ENCODE peak calls at places on chromosome 19, in four cellular contexts. B is mesendoderm, S is H9, O is IMR-90. A is an unnamed sample.

GRCh38 chr19:8071912-8072311 is 19.4 kb downstream of the CCL25 start:
- DNase-seq in B (no peak), S (no peak), O (no peak), A (no peak)

GRCh38 chr19:41205995-41206394 is 13.0 kb downstream of the CYP2S1 start:
- DNase-seq in B (no peak), S (no peak), O (no peak), A (no peak)

GRCh38 chr19:18894254-18895037 is 1.5 kb downstream of the CERS1 start:
- DNase-seq in B (peak; percentile 62), S (peak; percentile 62), O (peak; percentile 35), A (no peak)

GRCh38 chr19:6239401-6239844 is 40.4 kb downstream of the MLLT1 start:
- DNase-seq in B (no peak), S (no peak), O (peak; percentile 16), A (no peak)

GRCh38 chr19:18804139-18804601 is 13.1 kb upstream of the COMP start:
- DNase-seq in B (no peak), S (no peak), O (no peak), A (no peak)

GRCh38 chr19:30365121-30365800 is 6.9 kb upstream of the ZNF536 start:
- DNase-seq in B (no peak), S (no peak), O (no peak), A (no peak)

GRCh38 chr19:7902796-7903243 is 857 bp upstream of the MAP2K7 start:
- DNase-seq in B (no peak), S (no peak), O (no peak), A (no peak)

GRCh38 chr19:43643326-43643725 is 3.7 kb upstream of the CADM4 start:
- DNase-seq in B (no peak), S (no peak), O (no peak), A (no peak)

GRCh38 chr19:29107831-29108230 is 105.1 kb downstream of the UQCRFS1 start:
- DNase-seq in B (no peak), S (no peak), O (no peak), A (no peak)

GRCh38 chr19:3243851-3244700 is 19.6 kb downstream of the CELF5 start:
- DNase-seq in B (peak; percentile 68), S (peak; percentile 64), O (peak; percentile 56), A (no peak)

GRCh38 chr19:45470147-45471081 is 2.6 kb downstream of the FOSB start:
- DNase-seq in B (peak; percentile 54), S (no peak), O (peak; percentile 67), A (no peak)

GRCh38 chr19:32671883-32672282 is 3.1 kb downstream of the ANKRD27 start:
- DNase-seq in B (no peak), S (no peak), O (no peak), A (no peak)

GRCh38 chr19:40465025-40465780 is at the start of gene BLVRB:
- DNase-seq in B (no peak), S (no peak), O (peak; percentile 52), A (no peak)

GRCh38 chr19:8334458-8335342 is 8.4 kb downstream of the KANK3 start:
- DNase-seq in B (peak; percentile 87), S (peak; percentile 85), O (peak; percentile 74), A (no peak)

GRCh38 chr19:45446944-45447343 is 20.9 kb upstream of the FOSB start:
- DNase-seq in B (no peak), S (no peak), O (no peak), A (no peak)

GRCh38 chr19:4197625-4198466 is 15.4 kb downstream of the ANKRD24 start:
- DNase-seq in B (peak; percentile 59), S (peak; percentile 63), O (no peak), A (peak; percentile 80)

GRCh38 chr19:23799321-23799720 is 40.6 kb upstream of the ZNF681 start:
- DNase-seq in B (no peak), S (no peak), O (no peak), A (no peak)

GRCh38 chr19:19670070-19670551 is 1.5 kb downstream of the ZNF101 start:
- DNase-seq in B (peak; percentile 76), S (peak; percentile 61), O (no peak), A (peak; percentile 65)

GRCh38 chr19:43290568-43291359 is 21.4 kb upstream of the PSG9 start:
- DNase-seq in B (peak; percentile 33), S (no peak), O (no peak), A (no peak)

GRCh38 chr19:3966051-3967017 is 4.6 kb downstream of the DAPK3 start:
- DNase-seq in B (no peak), S (no peak), O (no peak), A (no peak)

GRCh38 chr19:536881-537404 is 5.4 kb downstream of the CDC34 start:
- DNase-seq in B (no peak), S (no peak), O (no peak), A (no peak)

GRCh38 chr19:17128403-17128802 is 52.8 kb downstream of the MYO9B start:
- DNase-seq in B (no peak), S (no peak), O (no peak), A (no peak)

GRCh38 chr19:17127671-17128070 is 52.1 kb downstream of the MYO9B start:
- DNase-seq in B (no peak), S (no peak), O (no peak), A (no peak)

GRCh38 chr19:17125052-17125727 is 49.6 kb downstream of the MYO9B start:
- DNase-seq in B (no peak), S (no peak), O (peak; percentile 34), A (no peak)

GRCh38 chr19:17124025-17124424 is 48.4 kb downstream of the MYO9B start:
- DNase-seq in B (no peak), S (no peak), O (no peak), A (no peak)

GRCh38 chr19:17125728-17126677 is 50.4 kb downstream of the MYO9B start:
- DNase-seq in B (no peak), S (no peak), O (peak; percentile 25), A (no peak)
- H2BK15ac ChIP-seq in B (no peak overlapping the region), S (no peak overlapping the region), O (no peak overlapping the region), A (no peak overlapping the region)

GRCh38 chr19:34409189-34410164 is 5.3 kb downstream of the PDCD2L start:
- DNase-seq in B (no peak), S (no peak), O (no peak), A (no peak)

GRCh38 chr19:34416021-34416545 is 11.9 kb downstream of the PDCD2L start:
- DNase-seq in B (no peak), S (no peak), O (peak; percentile 18), A (no peak)

GRCh38 chr19:34405892-34406660 is 1.9 kb downstream of the PDCD2L start:
- DNase-seq in B (no peak), S (no peak), O (no peak), A (no peak)

GRCh38 chr19:34408421-34408820 is 4.2 kb downstream of the PDCD2L start:
- DNase-seq in B (peak; percentile 48), S (no peak), O (no peak), A (no peak)

DNA sequence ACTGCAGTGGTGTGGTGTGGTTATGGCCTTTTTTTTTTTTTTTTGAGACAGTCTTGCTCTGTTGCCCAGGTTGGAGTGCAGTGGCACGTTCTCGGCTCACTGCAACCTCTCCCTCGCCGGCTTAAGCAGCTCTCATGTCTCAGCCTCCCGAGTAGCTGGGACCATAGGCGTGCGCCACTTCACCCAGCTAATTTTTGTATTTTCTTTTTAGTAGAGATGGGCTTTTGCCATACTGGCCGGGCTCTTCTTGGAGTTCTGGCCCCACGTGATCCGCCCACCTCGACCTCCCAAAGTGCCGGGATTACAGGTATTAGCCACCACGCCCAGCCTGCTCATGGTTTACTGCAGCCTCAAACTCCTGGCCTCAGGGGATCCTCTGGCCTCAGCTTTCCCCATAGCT is 7.0 kb downstream of the PDCD2L start:
- DNase-seq in B (no peak), S (no peak), O (no peak), A (no peak)
- H3K56ac ChIP-seq in B (no peak overlapping the region), S (no peak overlapping the region), O (no peak overlapping the region), A (no peak overlapping the region)

DNA sequence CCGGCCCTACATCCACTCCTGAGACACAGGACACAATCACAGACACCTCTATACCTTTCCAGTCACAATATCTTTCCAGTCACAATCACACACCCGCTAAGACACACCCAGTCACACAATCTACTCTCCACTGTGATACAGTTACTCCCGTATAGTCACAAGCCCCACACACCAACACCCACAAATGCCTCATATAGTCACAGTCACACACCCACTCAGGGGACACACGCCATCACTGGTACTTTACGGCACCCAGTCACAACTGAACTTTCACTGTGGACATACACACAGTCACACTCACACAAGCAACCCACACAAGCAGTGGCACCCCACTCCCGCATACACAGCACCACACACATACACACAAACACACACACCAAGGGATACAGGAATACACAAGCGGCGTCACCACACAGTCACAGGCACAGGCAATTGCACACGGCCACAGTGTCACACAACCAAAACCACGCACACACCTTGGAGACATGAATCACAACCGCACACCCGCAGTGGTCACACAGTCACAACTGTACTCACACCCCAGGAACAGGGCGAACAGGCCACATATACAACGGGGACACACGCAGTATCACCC is 575 bp downstream of the ZNF565 start:
- DNase-seq in B (no peak), S (no peak), O (peak; percentile 45), A (no peak)
- H2BK15ac ChIP-seq in B (no peak overlapping the region), S (no peak overlapping the region), O (peak overlapping the region; percentile 31), A (peak overlapping the region; percentile 98)

GRCh38 chr19:2033825-2034159 is 17.3 kb downstream of the MKNK2 start:
- DNase-seq in B (no peak), S (peak; percentile 28), O (no peak), A (no peak)
- H3K56ac ChIP-seq in B (no peak overlapping the region), S (no peak overlapping the region), O (no peak overlapping the region), A (no peak overlapping the region)

DNA sequence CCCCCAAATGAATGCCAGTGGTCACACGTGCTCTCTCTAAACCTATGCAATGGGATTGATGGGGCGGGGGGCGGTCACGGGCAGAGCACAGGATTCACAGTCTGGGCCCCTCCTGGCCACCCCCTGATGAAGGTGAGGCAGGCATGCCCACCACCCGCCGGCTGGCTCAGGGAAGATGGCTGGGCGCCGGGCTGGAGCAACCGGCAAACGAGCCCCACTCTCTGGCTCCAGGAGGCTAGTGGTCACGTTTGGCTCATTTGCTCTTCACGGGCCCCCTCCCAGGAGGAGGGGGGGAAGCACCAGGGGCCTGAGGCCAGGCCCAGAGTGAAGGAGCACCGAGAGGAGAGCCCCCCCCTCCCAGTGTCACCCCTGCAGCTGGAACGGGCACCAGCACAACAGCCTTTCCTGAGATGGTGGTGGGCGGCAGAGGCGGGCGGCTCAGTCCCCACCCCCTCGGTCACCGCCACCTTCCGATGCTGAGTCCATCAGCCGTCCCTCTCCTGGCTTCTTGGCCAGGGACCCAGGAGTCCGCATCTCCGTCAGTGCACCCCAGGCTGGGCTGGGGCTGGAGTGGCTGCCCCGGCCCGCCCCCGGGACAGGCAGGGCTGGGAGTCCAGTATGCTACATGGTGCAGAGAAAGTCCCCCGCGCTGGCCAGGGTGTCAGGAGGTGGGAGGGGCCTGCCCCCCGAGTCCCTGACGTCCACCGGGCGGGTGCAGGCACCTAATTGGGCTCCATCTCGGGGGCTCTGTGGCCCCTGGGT is 9.7 kb downstream of the BBC3 start:
- DNase-seq in B (no peak), S (no peak), O (no peak), A (no peak)
- H2BK15ac ChIP-seq in B (no peak overlapping the region), S (no peak overlapping the region), O (no peak overlapping the region), A (no peak overlapping the region)

DNA sequence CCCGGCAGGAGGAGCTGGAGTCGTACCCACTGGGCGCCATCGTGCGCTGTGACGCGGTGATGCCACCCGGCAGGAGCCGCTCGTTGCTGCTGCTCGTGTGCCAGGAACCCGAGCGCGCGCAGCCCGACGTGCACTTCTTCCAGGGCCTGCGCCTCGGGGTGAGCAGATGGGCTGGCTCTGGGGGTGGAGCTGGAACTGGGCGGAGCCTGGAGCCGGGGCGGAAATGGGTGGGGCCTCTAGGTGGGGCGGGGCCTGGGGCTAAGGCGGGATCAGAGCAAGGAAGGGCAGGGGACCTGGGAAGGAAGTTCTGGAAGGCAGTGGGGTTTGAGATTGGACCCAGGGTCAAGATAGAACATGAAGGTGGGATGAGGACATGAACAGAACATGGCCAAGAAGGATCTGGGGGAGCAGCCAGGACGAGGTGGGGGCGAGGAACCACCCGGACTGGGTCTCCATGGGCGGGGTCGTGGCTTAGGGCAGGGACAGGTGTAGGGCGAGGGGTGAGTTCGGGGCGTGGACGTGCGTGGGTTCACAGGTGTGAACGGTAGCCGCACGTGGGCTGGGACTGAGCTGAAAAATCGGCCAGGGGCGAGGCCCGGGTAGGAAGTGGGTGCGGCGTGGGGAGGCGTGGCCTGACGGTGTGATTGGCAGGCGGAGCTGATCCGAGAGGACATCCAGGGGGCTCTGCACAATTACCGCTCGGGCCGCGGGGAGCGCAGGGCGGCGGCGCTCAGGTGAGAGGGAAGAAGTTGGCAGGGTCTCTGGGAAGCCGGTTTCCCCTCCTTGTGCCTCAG is 4.6 kb downstream of the EPS8L1 start:
- DNase-seq in B (peak; percentile 89), S (peak; percentile 92), O (peak; percentile 55), A (peak; percentile 94)
- H3K56ac ChIP-seq in B (peak overlapping the region; percentile 96), S (no peak overlapping the region), O (no peak overlapping the region), A (peak overlapping the region; percentile 18)